ENCODE peak calls at places on chromosomes 4 and X, in seven cellular contexts. One of them, this sample, is unnamed.

GRCh38 chr4:159904906-159905305 is 802.0 kb downstream of the RAPGEF2 start:
- DNase-seq in RWPE1: no peak
- DNase-seq in NCI-H226: no peak
- DNase-seq in LHCN-M2: peak; percentile 85
- DNase-seq in activated CD4-positive, alpha-beta T cell treated with anti-CD3 and anti-CD28 coated beads, Interleukin-2, amount 10 ng/mL, durations not matched to agents 7 days and 5 days: no peak
- DNase-seq in omental fat pad: no peak
- DNase-seq in stomach: no peak
- DNase-seq in this sample: no peak

GRCh38 chrX:134803551-134804183 is 145.4 kb upstream of the PLAC1 start:
- DNase-seq in NCI-H226: no peak
- DNase-seq in stomach: no peak
- DNase-seq in LHCN-M2: no peak
- DNase-seq in activated CD4-positive, alpha-beta T cell treated with anti-CD3 and anti-CD28 coated beads, Interleukin-2, amount 10 ng/mL, durations not matched to agents 7 days and 5 days: peak; percentile 50
- DNase-seq in omental fat pad: no peak
- DNase-seq in RWPE1: no peak
- DNase-seq in this sample: no peak

GRCh38 chr4:112852586-112852985 is 196.9 kb upstream of the ANK2 start:
- DNase-seq in activated CD4-positive, alpha-beta T cell treated with anti-CD3 and anti-CD28 coated beads, Interleukin-2, amount 10 ng/mL, durations not matched to agents 7 days and 5 days: no peak
- DNase-seq in omental fat pad: no peak
- DNase-seq in RWPE1: no peak
- DNase-seq in NCI-H226: no peak
- DNase-seq in LHCN-M2: no peak
- DNase-seq in stomach: no peak
- DNase-seq in this sample: no peak

GRCh38 chr4:4858527-4858926 is 938 bp upstream of the MSX1 start:
- DNase-seq in LHCN-M2: no peak
- DNase-seq in NCI-H226: no peak
- DNase-seq in RWPE1: no peak
- DNase-seq in stomach: no peak
- DNase-seq in activated CD4-positive, alpha-beta T cell treated with anti-CD3 and anti-CD28 coated beads, Interleukin-2, amount 10 ng/mL, durations not matched to agents 7 days and 5 days: no peak
- DNase-seq in omental fat pad: no peak
- DNase-seq in this sample: no peak

GRCh38 chr4:27620886-27621285 is 760.2 kb downstream of the STIM2 start:
- DNase-seq in LHCN-M2: no peak
- DNase-seq in RWPE1: no peak
- DNase-seq in stomach: no peak
- DNase-seq in omental fat pad: no peak
- DNase-seq in activated CD4-positive, alpha-beta T cell treated with anti-CD3 and anti-CD28 coated beads, Interleukin-2, amount 10 ng/mL, durations not matched to agents 7 days and 5 days: no peak
- DNase-seq in NCI-H226: no peak
- DNase-seq in this sample: peak; percentile 57

GRCh38 chr4:24559032-24559821 is 25.1 kb downstream of the DHX15 start:
- DNase-seq in activated CD4-positive, alpha-beta T cell treated with anti-CD3 and anti-CD28 coated beads, Interleukin-2, amount 10 ng/mL, durations not matched to agents 7 days and 5 days: no peak
- DNase-seq in NCI-H226: no peak
- DNase-seq in LHCN-M2: no peak
- DNase-seq in RWPE1: no peak
- DNase-seq in stomach: no peak
- DNase-seq in omental fat pad: no peak
- DNase-seq in this sample: no peak

GRCh38 chrX:33457102-33457501 is 245.8 kb upstream of the DMD start:
- DNase-seq in RWPE1: no peak
- DNase-seq in NCI-H226: no peak
- DNase-seq in LHCN-M2: no peak
- DNase-seq in stomach: no peak
- DNase-seq in activated CD4-positive, alpha-beta T cell treated with anti-CD3 and anti-CD28 coated beads, Interleukin-2, amount 10 ng/mL, durations not matched to agents 7 days and 5 days: no peak
- DNase-seq in omental fat pad: no peak
- DNase-seq in this sample: no peak

GRCh38 chrX:82677281-82677680 is 830.8 kb upstream of the POU3F4 start:
- DNase-seq in LHCN-M2: no peak
- DNase-seq in RWPE1: no peak
- DNase-seq in activated CD4-positive, alpha-beta T cell treated with anti-CD3 and anti-CD28 coated beads, Interleukin-2, amount 10 ng/mL, durations not matched to agents 7 days and 5 days: no peak
- DNase-seq in stomach: no peak
- DNase-seq in NCI-H226: no peak
- DNase-seq in omental fat pad: no peak
- DNase-seq in this sample: no peak

GRCh38 chrX:39689374-39690104 is 408.2 kb downstream of the BCOR start:
- DNase-seq in NCI-H226: no peak
- DNase-seq in RWPE1: no peak
- DNase-seq in omental fat pad: no peak
- DNase-seq in activated CD4-positive, alpha-beta T cell treated with anti-CD3 and anti-CD28 coated beads, Interleukin-2, amount 10 ng/mL, durations not matched to agents 7 days and 5 days: no peak
- DNase-seq in LHCN-M2: no peak
- DNase-seq in stomach: no peak
- DNase-seq in this sample: no peak

GRCh38 chr4:83207497-83208105 is 77.0 kb downstream of the COQ2 start:
- DNase-seq in stomach: no peak
- DNase-seq in NCI-H226: peak; percentile 92
- DNase-seq in omental fat pad: no peak
- DNase-seq in activated CD4-positive, alpha-beta T cell treated with anti-CD3 and anti-CD28 coated beads, Interleukin-2, amount 10 ng/mL, durations not matched to agents 7 days and 5 days: no peak
- DNase-seq in LHCN-M2: peak; percentile 80
- DNase-seq in RWPE1: peak; percentile 74
- DNase-seq in this sample: no peak

GRCh38 chrX:45788315-45788714 is 587.6 kb upstream of the DIPK2B start:
- DNase-seq in RWPE1: no peak
- DNase-seq in NCI-H226: peak; percentile 57
- DNase-seq in omental fat pad: no peak
- DNase-seq in activated CD4-positive, alpha-beta T cell treated with anti-CD3 and anti-CD28 coated beads, Interleukin-2, amount 10 ng/mL, durations not matched to agents 7 days and 5 days: no peak
- DNase-seq in LHCN-M2: no peak
- DNase-seq in stomach: no peak
- DNase-seq in this sample: no peak

GRCh38 chrX:1097328-1097727 is 115.1 kb downstream of the CRLF2 start:
- DNase-seq in omental fat pad: no peak
- DNase-seq in activated CD4-positive, alpha-beta T cell treated with anti-CD3 and anti-CD28 coated beads, Interleukin-2, amount 10 ng/mL, durations not matched to agents 7 days and 5 days: no peak
- DNase-seq in stomach: no peak
- DNase-seq in RWPE1: no peak
- DNase-seq in LHCN-M2: no peak
- DNase-seq in NCI-H226: no peak
- DNase-seq in this sample: no peak

GRCh38 chr4:121714548-121714947 is 17.8 kb upstream of the ANXA5 start:
- DNase-seq in stomach: no peak
- DNase-seq in RWPE1: no peak
- DNase-seq in NCI-H226: no peak
- DNase-seq in omental fat pad: no peak
- DNase-seq in activated CD4-positive, alpha-beta T cell treated with anti-CD3 and anti-CD28 coated beads, Interleukin-2, amount 10 ng/mL, durations not matched to agents 7 days and 5 days: no peak
- DNase-seq in LHCN-M2: no peak
- DNase-seq in this sample: no peak

GRCh38 chrX:48465336-48465933 is 4.6 kb downstream of the SLC38A5 start:
- DNase-seq in LHCN-M2: peak; percentile 87
- DNase-seq in activated CD4-positive, alpha-beta T cell treated with anti-CD3 and anti-CD28 coated beads, Interleukin-2, amount 10 ng/mL, durations not matched to agents 7 days and 5 days: no peak
- DNase-seq in RWPE1: no peak
- DNase-seq in omental fat pad: no peak
- DNase-seq in NCI-H226: no peak
- DNase-seq in stomach: no peak
- DNase-seq in this sample: no peak

GRCh38 chrX:150063673-150064072 is 125.4 kb upstream of the EOLA2 start:
- DNase-seq in stomach: no peak
- DNase-seq in omental fat pad: no peak
- DNase-seq in NCI-H226: no peak
- DNase-seq in LHCN-M2: no peak
- DNase-seq in activated CD4-positive, alpha-beta T cell treated with anti-CD3 and anti-CD28 coated beads, Interleukin-2, amount 10 ng/mL, durations not matched to agents 7 days and 5 days: no peak
- DNase-seq in RWPE1: no peak
- DNase-seq in this sample: no peak

GRCh38 chr4:25068386-25068785 is 37.6 kb upstream of the LGI2 start:
- DNase-seq in omental fat pad: no peak
- DNase-seq in NCI-H226: no peak
- DNase-seq in LHCN-M2: no peak
- DNase-seq in activated CD4-positive, alpha-beta T cell treated with anti-CD3 and anti-CD28 coated beads, Interleukin-2, amount 10 ng/mL, durations not matched to agents 7 days and 5 days: no peak
- DNase-seq in stomach: no peak
- DNase-seq in RWPE1: no peak
- DNase-seq in this sample: no peak

GRCh38 chr4:105088110-105088879 is 58.4 kb upstream of the TET2 start:
- DNase-seq in NCI-H226: peak; percentile 70
- DNase-seq in LHCN-M2: peak; percentile 92
- DNase-seq in activated CD4-positive, alpha-beta T cell treated with anti-CD3 and anti-CD28 coated beads, Interleukin-2, amount 10 ng/mL, durations not matched to agents 7 days and 5 days: no peak
- DNase-seq in omental fat pad: no peak
- DNase-seq in stomach: no peak
- DNase-seq in RWPE1: peak; percentile 59
- DNase-seq in this sample: no peak

GRCh38 chrX:63513825-63514574 is 162.9 kb upstream of the SPIN4 start:
- DNase-seq in stomach: no peak
- DNase-seq in NCI-H226: peak; percentile 66
- DNase-seq in LHCN-M2: peak; percentile 79
- DNase-seq in omental fat pad: no peak
- DNase-seq in activated CD4-positive, alpha-beta T cell treated with anti-CD3 and anti-CD28 coated beads, Interleukin-2, amount 10 ng/mL, durations not matched to agents 7 days and 5 days: no peak
- DNase-seq in RWPE1: peak; percentile 0
- DNase-seq in this sample: no peak

GRCh38 chrX:111543212-111543762 is 31.8 kb downstream of the SERTM2 start:
- DNase-seq in stomach: no peak
- DNase-seq in NCI-H226: no peak
- DNase-seq in omental fat pad: no peak
- DNase-seq in activated CD4-positive, alpha-beta T cell treated with anti-CD3 and anti-CD28 coated beads, Interleukin-2, amount 10 ng/mL, durations not matched to agents 7 days and 5 days: no peak
- DNase-seq in LHCN-M2: no peak
- DNase-seq in RWPE1: no peak
- DNase-seq in this sample: no peak

GRCh38 chr4:152399246-152399645 is 136.6 kb downstream of the FBXW7 start:
- DNase-seq in RWPE1: no peak
- DNase-seq in activated CD4-positive, alpha-beta T cell treated with anti-CD3 and anti-CD28 coated beads, Interleukin-2, amount 10 ng/mL, durations not matched to agents 7 days and 5 days: no peak
- DNase-seq in NCI-H226: no peak
- DNase-seq in omental fat pad: no peak
- DNase-seq in stomach: no peak
- DNase-seq in LHCN-M2: no peak
- DNase-seq in this sample: no peak

GRCh38 chrX:132692526-132692925 is 203.7 kb upstream of the MBNL3 start:
- DNase-seq in NCI-H226: no peak
- DNase-seq in RWPE1: no peak
- DNase-seq in LHCN-M2: no peak
- DNase-seq in activated CD4-positive, alpha-beta T cell treated with anti-CD3 and anti-CD28 coated beads, Interleukin-2, amount 10 ng/mL, durations not matched to agents 7 days and 5 days: no peak
- DNase-seq in omental fat pad: no peak
- DNase-seq in stomach: no peak
- DNase-seq in this sample: no peak

GRCh38 chr4:143773998-143774898 is 73.8 kb upstream of the FREM3 start:
- DNase-seq in LHCN-M2: peak; percentile 43
- DNase-seq in RWPE1: peak; percentile 1
- DNase-seq in stomach: peak; percentile 54
- DNase-seq in omental fat pad: peak; percentile 23
- DNase-seq in activated CD4-positive, alpha-beta T cell treated with anti-CD3 and anti-CD28 coated beads, Interleukin-2, amount 10 ng/mL, durations not matched to agents 7 days and 5 days: peak; percentile 51
- DNase-seq in NCI-H226: peak; percentile 1
- DNase-seq in this sample: peak; percentile 49

GRCh38 chr4:7161721-7162214 is 30.6 kb upstream of the SORCS2 start:
- DNase-seq in stomach: no peak
- DNase-seq in RWPE1: no peak
- DNase-seq in NCI-H226: peak; percentile 14
- DNase-seq in LHCN-M2: peak; percentile 12
- DNase-seq in omental fat pad: no peak
- DNase-seq in activated CD4-positive, alpha-beta T cell treated with anti-CD3 and anti-CD28 coated beads, Interleukin-2, amount 10 ng/mL, durations not matched to agents 7 days and 5 days: no peak
- DNase-seq in this sample: no peak

GRCh38 chr4:163681208-163681821 is 186.8 kb downstream of the TMA16 start:
- DNase-seq in omental fat pad: no peak
- DNase-seq in RWPE1: no peak
- DNase-seq in LHCN-M2: peak; percentile 51
- DNase-seq in stomach: no peak
- DNase-seq in NCI-H226: no peak
- DNase-seq in activated CD4-positive, alpha-beta T cell treated with anti-CD3 and anti-CD28 coated beads, Interleukin-2, amount 10 ng/mL, durations not matched to agents 7 days and 5 days: peak; percentile 48
- DNase-seq in this sample: no peak

GRCh38 chrX:97685753-97686152 is 802.0 kb downstream of the RPA4 start:
- DNase-seq in omental fat pad: no peak
- DNase-seq in RWPE1: peak; percentile 20
- DNase-seq in activated CD4-positive, alpha-beta T cell treated with anti-CD3 and anti-CD28 coated beads, Interleukin-2, amount 10 ng/mL, durations not matched to agents 7 days and 5 days: peak; percentile 18
- DNase-seq in LHCN-M2: peak; percentile 21
- DNase-seq in NCI-H226: no peak
- DNase-seq in stomach: no peak
- DNase-seq in this sample: no peak

GRCh38 chrX:135973025-135973547 is 702 bp downstream of the MMGT1 start:
- DNase-seq in activated CD4-positive, alpha-beta T cell treated with anti-CD3 and anti-CD28 coated beads, Interleukin-2, amount 10 ng/mL, durations not matched to agents 7 days and 5 days: peak; percentile 7
- DNase-seq in stomach: no peak
- DNase-seq in RWPE1: no peak
- DNase-seq in omental fat pad: no peak
- DNase-seq in LHCN-M2: peak; percentile 29
- DNase-seq in NCI-H226: no peak
- DNase-seq in this sample: no peak

GRCh38 chrX:151985955-151986354 is 11.5 kb upstream of the GABRE start:
- DNase-seq in stomach: no peak
- DNase-seq in activated CD4-positive, alpha-beta T cell treated with anti-CD3 and anti-CD28 coated beads, Interleukin-2, amount 10 ng/mL, durations not matched to agents 7 days and 5 days: no peak
- DNase-seq in omental fat pad: no peak
- DNase-seq in NCI-H226: no peak
- DNase-seq in LHCN-M2: peak; percentile 56
- DNase-seq in RWPE1: no peak
- DNase-seq in this sample: no peak

GRCh38 chrX:17078031-17078730 is 131.7 kb downstream of the REPS2 start:
- DNase-seq in NCI-H226: no peak
- DNase-seq in stomach: no peak
- DNase-seq in RWPE1: no peak
- DNase-seq in omental fat pad: no peak
- DNase-seq in activated CD4-positive, alpha-beta T cell treated with anti-CD3 and anti-CD28 coated beads, Interleukin-2, amount 10 ng/mL, durations not matched to agents 7 days and 5 days: no peak
- DNase-seq in LHCN-M2: peak; percentile 2
- DNase-seq in this sample: no peak